ENCODE peak calls at places on chromosomes 12 and 14, in four cellular contexts. T is K562, Q is GM12878, C is A549. D is an unnamed sample.

GRCh38 chr14:35196571-35196970 is 74.2 kb downstream of the PRORP start:
- DNase-seq in T (no peak), Q (no peak), C (no peak), D (no peak)

GRCh38 chr12:43453761-43454160 is 98.2 kb downstream of the ADAMTS20 start:
- DNase-seq in C (no peak), T (no peak), Q (no peak), D (no peak)

GRCh38 chr12:116882742-116883141 is 1.5 kb upstream of the HRK start:
- DNase-seq in T (no peak), Q (no peak), C (peak), D (no peak)

GRCh38 chr12:56034586-56035332 is 7.0 kb upstream of the RPS26 start:
- DNase-seq in T (no peak), Q (no peak), C (no peak), D (no peak)

GRCh38 chr14:58572092-58572853 is 65.5 kb upstream of the DACT1 start:
- DNase-seq in Q (no peak), T (no peak), C (peak), D (peak)

GRCh38 chr14:67265131-67265530 is 23.9 kb downstream of the PALS1 start:
- DNase-seq in C (no peak), T (no peak), Q (no peak), D (no peak)

GRCh38 chr14:64234877-64235651 is 59.1 kb downstream of the ESR2 start:
- DNase-seq in Q (no peak), T (no peak), C (no peak), D (no peak)

GRCh38 chr12:108455706-108456105 is 59.4 kb upstream of the FICD start:
- DNase-seq in C (no peak), T (no peak), Q (peak), D (no peak)

GRCh38 chr14:37901978-37902377 is 305.7 kb upstream of the SSTR1 start:
- DNase-seq in C (no peak), Q (no peak), T (no peak), D (no peak)

GRCh38 chr12:49244161-49244560 is 20.7 kb upstream of the TUBA1C start:
- DNase-seq in C (no peak), Q (no peak), T (no peak), D (no peak)

GRCh38 chr12:63085120-63085519 is 65.9 kb downstream of the AVPR1A start:
- DNase-seq in C (no peak), Q (no peak), T (no peak), D (no peak)

DNA sequence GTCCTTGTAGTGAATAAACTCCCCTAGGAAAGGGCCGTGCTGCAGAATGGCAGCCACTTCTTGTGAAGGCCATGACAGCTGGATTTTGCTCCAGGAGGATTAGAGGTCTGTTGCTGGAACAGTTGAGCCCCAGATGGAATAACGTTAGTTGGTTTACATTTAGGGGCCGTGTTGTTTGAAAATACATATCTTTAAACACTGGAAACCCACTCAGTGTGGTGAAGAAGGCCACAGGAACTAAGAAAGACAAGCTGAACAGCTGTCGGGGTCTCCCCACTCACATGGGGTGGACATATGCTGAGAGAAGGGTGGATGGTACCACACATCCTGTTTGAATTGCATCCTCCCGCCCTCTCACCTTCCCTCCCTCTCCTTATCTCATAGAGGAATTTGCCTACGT is 277.0 kb downstream of the CACNA1C start:
- DNase-seq in Q (no peak), C (no peak), T (no peak), D (no peak)
- TF ChIP-seq KDM1A in Q (no peak), C (no peak), T (no peak), D (no peak)

DNA sequence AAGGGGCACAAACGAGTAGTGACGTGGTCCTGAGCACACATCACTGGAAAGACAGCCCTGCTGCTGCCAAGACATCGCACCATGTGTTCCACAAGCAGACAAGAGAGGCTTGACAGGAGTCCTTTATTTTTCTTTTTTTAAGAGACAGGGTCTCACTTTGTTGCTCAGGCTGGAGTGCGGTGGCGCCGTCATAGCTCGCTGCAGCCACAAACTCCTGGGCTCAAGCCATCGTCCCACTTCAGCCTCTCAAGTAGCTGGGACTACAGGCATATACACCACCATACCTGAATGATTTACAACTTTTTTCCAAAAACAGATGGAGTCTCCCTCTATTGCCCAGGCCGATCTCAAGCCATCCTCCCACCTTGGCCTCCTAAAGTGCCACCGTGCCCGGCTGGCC is 205.1 kb downstream of the TSPAN9 start:
- DNase-seq in T (no peak), Q (no peak), C (no peak), D (no peak)
- TF ChIP-seq MAX in T (no peak), Q (no peak), C (no peak), D (no peak)

GRCh38 chr12:8076357-8076756 is 5.7 kb upstream of the NECAP1 start:
- DNase-seq in C (no peak), Q (no peak), T (no peak), D (no peak)

GRCh38 chr12:8080131-8080530 is 1.9 kb upstream of the NECAP1 start:
- DNase-seq in C (no peak), T (peak), Q (no peak), D (no peak)

GRCh38 chr12:8077207-8077606 is 4.9 kb upstream of the NECAP1 start:
- DNase-seq in C (no peak), T (no peak), Q (no peak), D (no peak)

GRCh38 chr12:8078916-8079315 is 3.2 kb upstream of the NECAP1 start:
- DNase-seq in C (no peak), Q (no peak), T (no peak), D (no peak)

GRCh38 chr12:8078400-8078799 is 3.7 kb upstream of the NECAP1 start:
- DNase-seq in C (no peak), T (peak), Q (no peak), D (no peak)
- TF ChIP-seq KDM1A in C (no peak), T (no peak), Q (no peak), D (no peak)

GRCh38 chr12:65881965-65882413 is 57.7 kb downstream of the HMGA2 start:
- DNase-seq in T (no peak), C (no peak), Q (no peak), D (no peak)
- TF ChIP-seq MAX in T (no peak), C (no peak), Q (no peak), D (no peak)

DNA sequence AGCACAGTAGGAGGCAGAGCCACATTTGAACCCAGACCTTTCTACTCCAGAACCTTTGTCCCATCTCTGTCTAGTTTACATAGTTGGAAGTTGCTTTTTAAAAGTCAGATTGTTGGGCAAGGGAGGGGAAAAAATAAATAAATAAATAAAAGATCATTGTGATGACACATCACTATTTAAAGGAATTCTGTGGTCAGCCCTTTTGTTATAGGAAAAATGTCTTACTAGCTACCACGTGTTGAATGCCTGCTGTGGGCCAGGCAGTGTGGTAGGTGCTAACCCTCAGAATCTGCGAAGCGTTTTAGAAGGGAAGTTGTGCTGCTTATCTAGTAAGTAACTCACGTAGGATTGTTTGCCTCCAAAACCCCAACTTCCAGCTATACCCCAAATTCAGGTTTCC is 62.3 kb downstream of the BHLHE41 start:
- DNase-seq in Q (no peak), C (no peak), T (no peak), D (no peak)
- TF ChIP-seq KDM1A in Q (no peak), C (no peak), T (no peak), D (no peak)

GRCh38 chr14:31122098-31122611 is 85.4 kb downstream of the HECTD1 start:
- DNase-seq in T (no peak), C (no peak), Q (no peak), D (no peak)
- TF ChIP-seq MAX in T (no peak), C (no peak), Q (no peak), D (no peak)